ENCODE peak calls at places on chromosomes 11 and 22, in six cellular contexts. One of them, this sample, is unnamed.

GRCh38 chr11:353315-353857 is 15.9 kb upstream of the B4GALNT4 start:
- DNase-seq in colonic mucosa: peak; percentile 66
- DNase-seq in NCI-H2081 treated with DMSO at 0.1 percent for 48 hours: no peak
- DNase-seq in HFFc6: peak; percentile 59
- DNase-seq in OCI-LY7: no peak
- DNase-seq in fibroblast of lung: peak; percentile 70
- DNase-seq in this sample: peak; percentile 96

GRCh38 chr22:43882122-43882767 is 9.6 kb downstream of the PNPLA5 start:
- DNase-seq in colonic mucosa: no peak
- DNase-seq in NCI-H2081 treated with DMSO at 0.1 percent for 48 hours: no peak
- DNase-seq in HFFc6: no peak
- DNase-seq in OCI-LY7: no peak
- DNase-seq in fibroblast of lung: no peak
- DNase-seq in this sample: peak; percentile 26

GRCh38 chr11:27392715-27393114 is 29.7 kb upstream of the CCDC34 start:
- DNase-seq in colonic mucosa: no peak
- DNase-seq in NCI-H2081 treated with DMSO at 0.1 percent for 48 hours: no peak
- DNase-seq in HFFc6: peak; percentile 78
- DNase-seq in OCI-LY7: no peak
- DNase-seq in fibroblast of lung: peak; percentile 95
- DNase-seq in this sample: no peak

GRCh38 chr11:3942160-3942955 is 86.9 kb downstream of the STIM1 start:
- DNase-seq in colonic mucosa: no peak
- DNase-seq in NCI-H2081 treated with DMSO at 0.1 percent for 48 hours: no peak
- DNase-seq in HFFc6: no peak
- DNase-seq in OCI-LY7: peak; percentile 42
- DNase-seq in fibroblast of lung: no peak
- DNase-seq in this sample: no peak

GRCh38 chr11:36609383-36609782 is 11.3 kb upstream of the RAG2 start:
- DNase-seq in colonic mucosa: no peak
- DNase-seq in NCI-H2081 treated with DMSO at 0.1 percent for 48 hours: no peak
- DNase-seq in HFFc6: no peak
- DNase-seq in OCI-LY7: no peak
- DNase-seq in fibroblast of lung: no peak
- DNase-seq in this sample: no peak

GRCh38 chr11:46611526-46612304 is 5.3 kb downstream of the HARBI1 start:
- DNase-seq in colonic mucosa: no peak
- DNase-seq in NCI-H2081 treated with DMSO at 0.1 percent for 48 hours: no peak
- DNase-seq in HFFc6: no peak
- DNase-seq in OCI-LY7: no peak
- DNase-seq in fibroblast of lung: no peak
- DNase-seq in this sample: no peak

GRCh38 chr11:69463892-69464620 is 17.4 kb upstream of the LINC01488 start:
- DNase-seq in colonic mucosa: no peak
- DNase-seq in NCI-H2081 treated with DMSO at 0.1 percent for 48 hours: no peak
- DNase-seq in HFFc6: no peak
- DNase-seq in OCI-LY7: no peak
- DNase-seq in fibroblast of lung: no peak
- DNase-seq in this sample: no peak

GRCh38 chr11:17473071-17473744 is 3.4 kb downstream of the ABCC8 start:
- DNase-seq in colonic mucosa: no peak
- DNase-seq in NCI-H2081 treated with DMSO at 0.1 percent for 48 hours: no peak
- DNase-seq in HFFc6: peak; percentile 48
- DNase-seq in OCI-LY7: no peak
- DNase-seq in fibroblast of lung: no peak
- DNase-seq in this sample: no peak

GRCh38 chr11:122995526-122995925 is 13.9 kb upstream of the BSX start:
- DNase-seq in colonic mucosa: no peak
- DNase-seq in NCI-H2081 treated with DMSO at 0.1 percent for 48 hours: no peak
- DNase-seq in HFFc6: no peak
- DNase-seq in OCI-LY7: no peak
- DNase-seq in fibroblast of lung: no peak
- DNase-seq in this sample: no peak

GRCh38 chr22:42768385-42769035 is 47.8 kb upstream of the A4GALT start:
- DNase-seq in colonic mucosa: no peak
- DNase-seq in NCI-H2081 treated with DMSO at 0.1 percent for 48 hours: no peak
- DNase-seq in HFFc6: no peak
- DNase-seq in OCI-LY7: no peak
- DNase-seq in fibroblast of lung: no peak
- DNase-seq in this sample: no peak

GRCh38 chr22:40597541-40598453 is 38.7 kb downstream of the MRTFA start:
- DNase-seq in colonic mucosa: no peak
- DNase-seq in NCI-H2081 treated with DMSO at 0.1 percent for 48 hours: no peak
- DNase-seq in HFFc6: peak; percentile 13
- DNase-seq in OCI-LY7: no peak
- DNase-seq in fibroblast of lung: peak; percentile 78
- DNase-seq in this sample: no peak

GRCh38 chr22:29481265-29482000 is 1.4 kb downstream of the NEFH start:
- DNase-seq in colonic mucosa: no peak
- DNase-seq in NCI-H2081 treated with DMSO at 0.1 percent for 48 hours: no peak
- DNase-seq in HFFc6: no peak
- DNase-seq in OCI-LY7: no peak
- DNase-seq in fibroblast of lung: no peak
- DNase-seq in this sample: no peak

GRCh38 chr22:44455963-44456358 is 42.1 kb downstream of the RTL6 start:
- DNase-seq in colonic mucosa: no peak
- DNase-seq in NCI-H2081 treated with DMSO at 0.1 percent for 48 hours: no peak
- DNase-seq in HFFc6: no peak
- DNase-seq in OCI-LY7: no peak
- DNase-seq in fibroblast of lung: no peak
- DNase-seq in this sample: no peak

GRCh38 chr22:50146440-50147228 is 23.9 kb upstream of the PANX2 start:
- DNase-seq in colonic mucosa: peak; percentile 64
- DNase-seq in NCI-H2081 treated with DMSO at 0.1 percent for 48 hours: no peak
- DNase-seq in HFFc6: peak; percentile 72
- DNase-seq in OCI-LY7: no peak
- DNase-seq in fibroblast of lung: peak; percentile 58
- DNase-seq in this sample: peak; percentile 81

GRCh38 chr11:66056541-66056940 is 4.4 kb downstream of the SF3B2 start:
- DNase-seq in colonic mucosa: no peak
- DNase-seq in NCI-H2081 treated with DMSO at 0.1 percent for 48 hours: no peak
- DNase-seq in HFFc6: no peak
- DNase-seq in OCI-LY7: no peak
- DNase-seq in fibroblast of lung: no peak
- DNase-seq in this sample: peak; percentile 44

GRCh38 chr11:11313426-11313825 is 39.6 kb downstream of the CSNK2A3 start:
- DNase-seq in colonic mucosa: no peak
- DNase-seq in NCI-H2081 treated with DMSO at 0.1 percent for 48 hours: no peak
- DNase-seq in HFFc6: no peak
- DNase-seq in OCI-LY7: no peak
- DNase-seq in fibroblast of lung: peak; percentile 36
- DNase-seq in this sample: no peak

GRCh38 chr22:27311666-27312566 is 489.6 kb downstream of the MN1 start:
- DNase-seq in colonic mucosa: peak; percentile 33
- DNase-seq in NCI-H2081 treated with DMSO at 0.1 percent for 48 hours: no peak
- DNase-seq in HFFc6: no peak
- DNase-seq in OCI-LY7: no peak
- DNase-seq in fibroblast of lung: peak; percentile 47
- DNase-seq in this sample: no peak

GRCh38 chr22:22923930-22924329 is 36.3 kb downstream of the IGLL5 start:
- DNase-seq in colonic mucosa: no peak
- DNase-seq in NCI-H2081 treated with DMSO at 0.1 percent for 48 hours: no peak
- DNase-seq in HFFc6: no peak
- DNase-seq in OCI-LY7: no peak
- DNase-seq in fibroblast of lung: no peak
- DNase-seq in this sample: no peak

GRCh38 chr11:75107187-75107586 is 10.5 kb upstream of the OR2AT4 start:
- DNase-seq in colonic mucosa: no peak
- DNase-seq in NCI-H2081 treated with DMSO at 0.1 percent for 48 hours: no peak
- DNase-seq in HFFc6: no peak
- DNase-seq in OCI-LY7: no peak
- DNase-seq in fibroblast of lung: peak; percentile 44
- DNase-seq in this sample: no peak

GRCh38 chr11:132911186-132911585 is 621.1 kb downstream of the OPCML start:
- DNase-seq in colonic mucosa: no peak
- DNase-seq in NCI-H2081 treated with DMSO at 0.1 percent for 48 hours: no peak
- DNase-seq in HFFc6: no peak
- DNase-seq in OCI-LY7: no peak
- DNase-seq in fibroblast of lung: peak; percentile 90
- DNase-seq in this sample: no peak

GRCh38 chr11:45920531-45921477 is 1.7 kb upstream of the LARGE2 start:
- DNase-seq in colonic mucosa: no peak
- DNase-seq in NCI-H2081 treated with DMSO at 0.1 percent for 48 hours: no peak
- DNase-seq in HFFc6: no peak
- DNase-seq in OCI-LY7: no peak
- DNase-seq in fibroblast of lung: no peak
- DNase-seq in this sample: peak; percentile 42

GRCh38 chr22:33513388-33514336 is 406.6 kb downstream of the LARGE1 start:
- DNase-seq in colonic mucosa: no peak
- DNase-seq in NCI-H2081 treated with DMSO at 0.1 percent for 48 hours: no peak
- DNase-seq in HFFc6: no peak
- DNase-seq in OCI-LY7: no peak
- DNase-seq in fibroblast of lung: peak; percentile 16
- DNase-seq in this sample: no peak

This sample was measured in sigmoid colon.